ENCODE peak calls at places on chromosome 16, in six cellular contexts. B is colonic mucosa; Q is CD8-positive, alpha-beta memory T cell; H is AG04450; T is MG63; M is uterus. V is an unnamed sample. For H3K9me3, the result is how much of the 10 kb centered on the place peaks cover.

GRCh38 chr16:83113317-83113716 is 486.5 kb downstream of the CDH13 start:
- DNase-seq in B (no peak), Q (no peak), H (no peak), T (no peak), M (no peak), V (no peak)

GRCh38 chr16:86664518-86665318 is 86.4 kb downstream of the FOXL1 start:
- DNase-seq in B (peak), Q (peak), H (peak), T (peak), M (no peak), V (no peak)

GRCh38 chr16:14020141-14020540 is 51.0 kb upstream of the MRTFB start:
- DNase-seq in B (no peak), Q (no peak), H (no peak), T (no peak), M (no peak), V (no peak)

GRCh38 chr16:46629331-46629843 is 8.2 kb upstream of the SHCBP1 start:
- DNase-seq in B (peak), Q (no peak), H (no peak), T (peak), M (no peak), V (no peak)

GRCh38 chr16:88628512-88628974 is 9.8 kb upstream of the IL17C start:
- DNase-seq in B (no peak), Q (no peak), H (no peak), T (no peak), M (no peak), V (no peak)

GRCh38 chr16:84043486-84044107 is 1.0 kb upstream of the SLC38A8 start:
- DNase-seq in B (no peak), Q (no peak), H (no peak), T (no peak), M (no peak), V (no peak)

GRCh38 chr16:81797443-81797842 is 18.4 kb downstream of the PLCG2 start:
- DNase-seq in B (no peak), Q (no peak), H (no peak), T (no peak), M (no peak), V (no peak)

GRCh38 chr16:55706739-55707487 is 51.1 kb downstream of the SLC6A2 start:
- DNase-seq in B (no peak), Q (no peak), H (no peak), T (no peak), M (no peak), V (no peak)

GRCh38 chr16:21101631-21102420 is 48.8 kb downstream of the DNAH3 start:
- DNase-seq in B (no peak), Q (no peak), H (no peak), T (peak), M (no peak), V (no peak)

GRCh38 chr16:81029930-81030604 is 5.6 kb upstream of the ATMIN start:
- DNase-seq in B (no peak), Q (no peak), H (no peak), T (no peak), M (no peak), V (no peak)

GRCh38 chr16:75565640-75566039 is 539 bp upstream of the GABARAPL2 start:
- DNase-seq in B (no peak), Q (no peak), H (no peak), T (no peak), M (no peak), V (no peak)

GRCh38 chr16:11256657-11257130 is 690 bp upstream of the SOCS1 start:
- DNase-seq in B (peak), Q (no peak), H (no peak), T (peak), M (peak), V (peak)

GRCh38 chr16:18804540-18804939 is 3.2 kb upstream of the ARL6IP1 start:
- DNase-seq in B (no peak), Q (no peak), H (no peak), T (no peak), M (no peak), V (no peak)

GRCh38 chr16:67936876-67937605 is 391 bp upstream of the PSMB10 start:
- DNase-seq in B (no peak), Q (peak), H (no peak), T (no peak), M (no peak), V (peak)

GRCh38 chr16:57601801-57602478 is 26.5 kb upstream of the ADGRG1 start:
- DNase-seq in B (no peak), Q (no peak), H (no peak), T (no peak), M (no peak), V (no peak)

GRCh38 chr16:30535777-30536190 is 1.1 kb upstream of the ZNF747 start:
- DNase-seq in B (peak), Q (peak), H (no peak), T (peak), M (peak), V (no peak)

GRCh38 chr16:57786632-57787518 is 15.4 kb downstream of the KIFC3 start:
- DNase-seq in B (no peak), Q (no peak), H (no peak), T (no peak), M (peak), V (no peak)

GRCh38 chr16:1731073-1731472 is 25.1 kb downstream of the MAPK8IP3 start:
- DNase-seq in B (no peak), Q (no peak), H (no peak), T (no peak), M (no peak), V (no peak)

GRCh38 chr16:718389-718788 is 2.6 kb upstream of the ANTKMT start:
- DNase-seq in B (no peak), Q (no peak), H (no peak), T (no peak), M (no peak), V (no peak)

GRCh38 chr16:24013733-24014645 is 178.2 kb downstream of the PRKCB start:
- DNase-seq in B (peak), Q (peak), H (no peak), T (no peak), M (no peak), V (no peak)

GRCh38 chr16:72434159-72434558 is 262.2 kb upstream of the PMFBP1 start:
- DNase-seq in B (no peak), Q (no peak), H (no peak), T (no peak), M (no peak), V (no peak)

GRCh38 chr16:81554993-81555392 is 110.4 kb downstream of the CMIP start:
- DNase-seq in B (no peak), Q (no peak), H (no peak), T (no peak), M (no peak), V (no peak)

DNA sequence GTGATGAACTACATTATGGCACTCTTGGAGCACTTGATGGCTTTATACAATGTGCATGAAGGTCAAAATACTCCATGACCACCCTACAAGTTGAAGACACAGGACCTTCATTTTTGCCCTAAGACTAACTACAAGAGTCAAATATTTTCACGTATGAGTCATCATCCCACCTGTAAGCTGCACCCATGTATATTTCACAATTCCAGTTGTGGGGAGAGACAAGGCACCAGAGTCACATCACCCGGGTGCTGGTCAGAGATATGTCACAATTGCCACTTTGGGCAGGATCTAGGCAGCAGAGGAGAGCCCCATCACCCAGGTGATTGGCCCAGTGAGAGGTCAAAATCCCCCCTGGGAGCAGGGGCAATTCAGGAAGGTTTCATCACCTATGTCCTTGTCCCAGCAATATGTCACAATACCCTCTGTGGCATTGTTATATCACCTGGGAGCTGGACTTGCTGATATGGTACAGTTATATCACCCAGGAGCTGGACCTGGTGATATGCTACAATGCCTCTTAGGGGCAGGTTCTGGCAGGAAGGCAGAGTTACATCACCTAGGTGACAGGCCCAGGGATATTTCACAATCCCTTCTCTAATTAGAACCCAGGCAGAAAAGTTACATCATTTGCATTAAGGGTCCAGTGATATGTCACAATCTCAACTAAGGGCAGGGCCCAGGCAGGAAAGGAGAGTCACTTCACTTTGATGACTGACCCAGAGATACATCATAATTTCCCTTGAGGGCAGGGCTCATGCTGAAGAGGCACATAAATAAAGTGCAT is 1839.2 kb downstream of the TP53TG3F start:
- DNase-seq in B (no peak), Q (no peak), H (no peak), T (no peak), M (no peak), V (no peak)
- H3K9me3 ChIP-seq in B (under half), Q (under half), H (under half), T (under half), M (under half), V (under half)

GRCh38 chr16:2829501-2830354 is at the start of gene ZG16B:
- DNase-seq in B (peak), Q (no peak), H (no peak), T (no peak), M (no peak), V (no peak)
- H3K4me3 ChIP-seq in B (peak), Q (no peak), H (no peak), T (no peak), M (no peak), V (no peak)

GRCh38 chr16:35364263-35364662 is 1904.9 kb downstream of the TP53TG3F start:
- DNase-seq in B (no peak), Q (no peak), H (no peak), T (no peak), M (no peak), V (no peak)

GRCh38 chr16:35365675-35366074 is 1906.3 kb downstream of the TP53TG3F start:
- DNase-seq in B (no peak), Q (no peak), H (no peak), T (no peak), M (no peak), V (no peak)

GRCh38 chr16:35363510-35363909 is 1904.1 kb downstream of the TP53TG3F start:
- DNase-seq in B (no peak), Q (no peak), H (no peak), T (no peak), M (no peak), V (no peak)
- H3K9me3 ChIP-seq in B (under half), Q (under half), H (under half), T (under half), M (under half), V (under half)

DNA sequence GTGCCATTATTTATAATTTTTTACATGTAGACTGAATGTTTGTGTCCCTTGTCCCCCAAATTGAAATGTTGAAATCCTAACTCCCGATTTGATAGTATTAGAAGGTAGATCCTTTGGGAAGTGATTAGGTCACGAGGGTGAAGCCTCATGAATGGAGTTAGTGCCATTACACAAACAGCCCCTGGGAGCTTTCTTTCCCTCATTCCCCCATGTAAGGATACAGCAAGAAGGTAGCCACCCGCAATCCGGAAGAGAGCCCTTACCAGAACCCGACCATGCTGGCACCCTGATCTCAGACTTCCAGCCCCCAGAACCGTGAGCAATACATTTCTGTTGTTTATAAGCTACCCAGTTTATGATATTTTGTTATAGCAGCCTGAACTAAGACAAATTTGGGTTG is 143.2 kb downstream of the NPIPB5 start:
- DNase-seq in B (no peak), Q (no peak), H (no peak), T (no peak), M (no peak), V (no peak)
- H3K4me3 ChIP-seq in B (no peak), Q (no peak), H (no peak), T (no peak), M (no peak), V (no peak)